ENCODE peak calls at places on chromosomes 2 and 18, in six cellular contexts. R is glutamatergic neuron, A is NCI-H510A, C is fibroblast of the conjunctiva, Z is C1 segment of cervical spinal cord, Q is pulmonary artery endothelial cell. S is an unnamed sample.

GRCh38 chr2:98282109-98282508 is 64.1 kb upstream of the CNGA3 start:
- DNase-seq in R (no peak), A (no peak), C (no peak), Z (no peak), Q (no peak), S (no peak)

GRCh38 chr18:9950289-9951016 is 36.6 kb downstream of the VAPA start:
- DNase-seq in R (no peak), A (no peak), C (no peak), Z (no peak), Q (no peak), S (no peak)

GRCh38 chr2:185526156-185526555 is 212.4 kb upstream of the FSIP2 start:
- DNase-seq in R (no peak), A (no peak), C (no peak), Z (no peak), Q (no peak), S (no peak)

GRCh38 chr18:74775239-74775638 is 177.6 kb downstream of the ZNF407 start:
- DNase-seq in R (no peak), A (no peak), C (peak), Z (no peak), Q (no peak), S (no peak)

GRCh38 chr2:45332567-45332966 is 278.5 kb downstream of the SRBD1 start:
- DNase-seq in R (no peak), A (no peak), C (no peak), Z (no peak), Q (no peak), S (no peak)

GRCh38 chr2:60370835-60371618 is 182.4 kb downstream of the BCL11A start:
- DNase-seq in R (no peak), A (no peak), C (no peak), Z (no peak), Q (no peak), S (no peak)

GRCh38 chr2:70596293-70596692 is 42.7 kb upstream of the TGFA start:
- DNase-seq in R (no peak), A (no peak), C (no peak), Z (no peak), Q (no peak), S (no peak)

GRCh38 chr2:43269706-43270105 is 43.3 kb upstream of the ZFP36L2 start:
- DNase-seq in R (no peak), A (no peak), C (peak), Z (no peak), Q (no peak), S (no peak)

GRCh38 chr2:192099742-192100141 is 95.0 kb downstream of the TMEFF2 start:
- DNase-seq in R (no peak), A (no peak), C (no peak), Z (no peak), Q (no peak), S (no peak)

GRCh38 chr2:210199186-210199765 is 26.0 kb downstream of the ACADL start:
- DNase-seq in R (no peak), A (no peak), C (peak), Z (no peak), Q (no peak), S (no peak)

GRCh38 chr2:96110621-96111256 is 5.6 kb downstream of the ADRA2B start:
- DNase-seq in R (no peak), A (no peak), C (no peak), Z (no peak), Q (no peak), S (no peak)

GRCh38 chr18:47558110-47558750 is 306.8 kb upstream of the SKOR2 start:
- DNase-seq in R (no peak), A (no peak), C (no peak), Z (no peak), Q (no peak), S (no peak)

GRCh38 chr2:236604971-236605734 is 35.5 kb downstream of the ACKR3 start:
- DNase-seq in R (no peak), A (no peak), C (no peak), Z (no peak), Q (no peak), S (peak)

GRCh38 chr18:22964116-22964515 is 31.0 kb downstream of the RBBP8 start:
- DNase-seq in R (no peak), A (no peak), C (no peak), Z (no peak), Q (no peak), S (no peak)